ENCODE peak calls at places on chromosome 19, in five cellular contexts. J, L, I, O and K are unnamed samples.

GRCh38 chr19:2983351-2984195 is 6.2 kb downstream of the TLE6 start:
- DNase-seq in J (peak; percentile 20), I (peak; percentile 78), L (peak; percentile 56), O (no peak), K (peak; percentile 72)

GRCh38 chr19:37920591-37921450 is 13.8 kb downstream of the SIPA1L3 start:
- DNase-seq in O (no peak), J (no peak), I (no peak), L (no peak), K (no peak)

GRCh38 chr19:5539431-5539833 is 28.3 kb downstream of the TINCR start:
- DNase-seq in I (no peak), O (no peak), J (no peak), L (peak; percentile 52), K (no peak)

GRCh38 chr19:5679289-5680082 is 830 bp downstream of the MICOS13 start:
- DNase-seq in L (no peak), O (no peak), I (no peak), J (no peak), K (no peak)

GRCh38 chr19:19418548-19419260 is 13.2 kb downstream of the GATAD2A start:
- DNase-seq in O (no peak), J (no peak), I (no peak), L (no peak), K (no peak)

GRCh38 chr19:48644839-48645651 is 942 bp downstream of the CA11 start:
- DNase-seq in J (peak; percentile 55), O (peak; percentile 87), L (peak; percentile 67), I (no peak), K (peak; percentile 78)

GRCh38 chr19:45938733-45939319 is 24.2 kb upstream of the NANOS2 start:
- DNase-seq in I (no peak), L (no peak), O (no peak), J (no peak), K (no peak)

GRCh38 chr19:49542446-49542845 is 14.6 kb downstream of the RCN3 start:
- DNase-seq in J (no peak), O (no peak), I (no peak), L (no peak), K (no peak)

GRCh38 chr19:39430675-39431593 is 4.8 kb downstream of the RPS16 start:
- DNase-seq in O (no peak), J (peak; percentile 46), I (no peak), L (no peak), K (peak; percentile 78)

GRCh38 chr19:48315712-48316111 is 9.6 kb upstream of the EMP3 start:
- DNase-seq in J (no peak), O (no peak), I (no peak), L (no peak), K (no peak)

GRCh38 chr19:4009990-4010807 is 2.7 kb downstream of the PIAS4 start:
- DNase-seq in J (no peak), O (no peak), L (no peak), I (no peak), K (no peak)